ENCODE peak calls at places on chromosomes 5 and 9, in nine cellular contexts. Y, X, I, N, P, B, E, A and G are unnamed samples.

GRCh38 chr9:126383395-126384104 is 56.9 kb downstream of the MVB12B start:
- DNase-seq in E (no peak), P (no peak), Y (no peak), A (no peak), B (no peak), X (no peak), I (no peak), N (no peak), G (no peak)

GRCh38 chr5:96734871-96735325 is 72.7 kb downstream of the CAST start:
- DNase-seq in Y (no peak), X (no peak), B (no peak), P (peak; percentile 21), I (no peak), N (peak; percentile 49), E (no peak), A (no peak), G (peak; percentile 71)

GRCh38 chr5:179820127-179820482 is 600 bp upstream of the SQSTM1 start:
- DNase-seq in A (no peak), I (no peak), N (no peak), E (no peak), P (no peak), B (no peak), Y (no peak), X (no peak), G (no peak)

GRCh38 chr5:74237746-74238145 is 402.8 kb downstream of the ENC1 start:
- DNase-seq in P (no peak), A (no peak), I (no peak), E (no peak), X (no peak), N (no peak), B (no peak), Y (no peak), G (no peak)

GRCh38 chr5:88834108-88834462 is 48.9 kb downstream of the MEF2C start:
- DNase-seq in I (no peak), A (no peak), X (no peak), B (no peak), E (no peak), P (no peak), N (no peak), Y (no peak), G (peak; percentile 61)

GRCh38 chr5:159928122-159928960 is 12.1 kb downstream of the ADRA1B start:
- DNase-seq in N (peak; percentile 76), X (no peak), A (peak; percentile 43), B (no peak), P (peak; percentile 88), Y (peak; percentile 89), I (no peak), E (no peak), G (no peak)

GRCh38 chr9:133944746-133945135 is 47.4 kb downstream of the VAV2 start:
- DNase-seq in N (no peak), P (peak; percentile 94), I (no peak), Y (peak; percentile 94), E (no peak), A (no peak), B (no peak), X (no peak), G (peak; percentile 90)

GRCh38 chr9:6029581-6029980 is 14.2 kb upstream of the RANBP6 start:
- DNase-seq in N (no peak), P (no peak), X (no peak), E (no peak), B (no peak), Y (no peak), I (peak; percentile 45), A (no peak), G (peak; percentile 33)